ENCODE peak calls at places on chromosomes 4 and X, in nine cellular contexts. One of them, this sample, is unnamed.

GRCh38 chrX:98380106-98380505 is 1496.4 kb downstream of the RPA4 start:
- DNase-seq in HFFc6: no peak
- DNase-seq in RWPE2: no peak
- DNase-seq in endothelial cell: no peak
- DNase-seq in endodermal cell: peak
- DNase-seq in Panc1: no peak
- DNase-seq in AG04450: no peak
- DNase-seq in A549: no peak
- DNase-seq in IMR-90: no peak
- DNase-seq in this sample: no peak

GRCh38 chrX:53333853-53334252 is 52.5 kb upstream of the IQSEC2 start:
- DNase-seq in HFFc6: no peak
- DNase-seq in RWPE2: no peak
- DNase-seq in endothelial cell: no peak
- DNase-seq in endodermal cell: no peak
- DNase-seq in Panc1: no peak
- DNase-seq in AG04450: no peak
- DNase-seq in A549: no peak
- DNase-seq in IMR-90: no peak
- DNase-seq in this sample: no peak

GRCh38 chr4:153428816-153429592 is 37.2 kb upstream of the TMEM131L start:
- DNase-seq in HFFc6: no peak
- DNase-seq in RWPE2: no peak
- DNase-seq in endothelial cell: no peak
- DNase-seq in endodermal cell: no peak
- DNase-seq in Panc1: no peak
- DNase-seq in AG04450: no peak
- DNase-seq in A549: no peak
- DNase-seq in IMR-90: peak
- DNase-seq in this sample: no peak

GRCh38 chrX:119885554-119886428 is 9.9 kb upstream of the AKAP14 start:
- DNase-seq in HFFc6: peak
- DNase-seq in RWPE2: no peak
- DNase-seq in endothelial cell: no peak
- DNase-seq in endodermal cell: no peak
- DNase-seq in Panc1: peak
- DNase-seq in AG04450: no peak
- DNase-seq in A549: peak
- DNase-seq in IMR-90: peak
- DNase-seq in this sample: no peak

GRCh38 chrX:55839480-55839879 is 121.9 kb downstream of the RRAGB start:
- DNase-seq in HFFc6: no peak
- DNase-seq in RWPE2: no peak
- DNase-seq in endothelial cell: no peak
- DNase-seq in endodermal cell: peak
- DNase-seq in Panc1: no peak
- DNase-seq in AG04450: no peak
- DNase-seq in A549: peak
- DNase-seq in IMR-90: no peak
- DNase-seq in this sample: no peak

GRCh38 chr4:181301735-181302380 is 941.3 kb upstream of the TENM3 start:
- DNase-seq in HFFc6: no peak
- DNase-seq in RWPE2: peak
- DNase-seq in endothelial cell: peak
- DNase-seq in endodermal cell: peak
- DNase-seq in Panc1: peak
- DNase-seq in AG04450: peak
- DNase-seq in A549: peak
- DNase-seq in IMR-90: peak
- DNase-seq in this sample: peak

GRCh38 chrX:10012776-10013175 is 45.6 kb downstream of the CLDN34 start:
- DNase-seq in HFFc6: no peak
- DNase-seq in RWPE2: no peak
- DNase-seq in endothelial cell: no peak
- DNase-seq in endodermal cell: no peak
- DNase-seq in Panc1: no peak
- DNase-seq in AG04450: no peak
- DNase-seq in A549: no peak
- DNase-seq in IMR-90: no peak
- DNase-seq in this sample: no peak

GRCh38 chr4:164621886-164622521 is 131.9 kb upstream of the SMIM31 start:
- DNase-seq in HFFc6: no peak
- DNase-seq in RWPE2: no peak
- DNase-seq in endothelial cell: no peak
- DNase-seq in endodermal cell: no peak
- DNase-seq in Panc1: no peak
- DNase-seq in AG04450: no peak
- DNase-seq in A549: no peak
- DNase-seq in IMR-90: no peak
- DNase-seq in this sample: no peak

GRCh38 chr4:145155268-145155870 is 25.0 kb downstream of the OTUD4 start:
- DNase-seq in HFFc6: no peak
- DNase-seq in RWPE2: no peak
- DNase-seq in endothelial cell: no peak
- DNase-seq in endodermal cell: no peak
- DNase-seq in Panc1: no peak
- DNase-seq in AG04450: no peak
- DNase-seq in A549: no peak
- DNase-seq in IMR-90: no peak
- DNase-seq in this sample: no peak

GRCh38 chr4:145153181-145153903 is 27.0 kb downstream of the OTUD4 start:
- DNase-seq in HFFc6: peak
- DNase-seq in RWPE2: no peak
- DNase-seq in endothelial cell: no peak
- DNase-seq in endodermal cell: no peak
- DNase-seq in Panc1: no peak
- DNase-seq in AG04450: no peak
- DNase-seq in A549: no peak
- DNase-seq in IMR-90: peak
- DNase-seq in this sample: no peak

GRCh38 chr4:145154573-145154972 is 25.8 kb downstream of the OTUD4 start:
- DNase-seq in HFFc6: peak
- DNase-seq in RWPE2: no peak
- DNase-seq in endothelial cell: peak
- DNase-seq in endodermal cell: peak
- DNase-seq in Panc1: no peak
- DNase-seq in AG04450: no peak
- DNase-seq in A549: peak
- DNase-seq in IMR-90: peak
- DNase-seq in this sample: no peak

GRCh38 chr4:145148980-145149379 is 31.4 kb downstream of the OTUD4 start:
- DNase-seq in HFFc6: no peak
- DNase-seq in RWPE2: no peak
- DNase-seq in endothelial cell: no peak
- DNase-seq in endodermal cell: no peak
- DNase-seq in Panc1: no peak
- DNase-seq in AG04450: no peak
- DNase-seq in A549: no peak
- DNase-seq in IMR-90: no peak
- DNase-seq in this sample: no peak

GRCh38 chr4:145153904-145154298 is 26.5 kb downstream of the OTUD4 start:
- DNase-seq in HFFc6: no peak
- DNase-seq in RWPE2: no peak
- DNase-seq in endothelial cell: no peak
- DNase-seq in endodermal cell: no peak
- DNase-seq in Panc1: no peak
- DNase-seq in AG04450: no peak
- DNase-seq in A549: no peak
- DNase-seq in IMR-90: no peak
- DNase-seq in this sample: no peak
- TF ChIP-seq CTCF in HFFc6: no peak
- TF ChIP-seq CTCF in RWPE2: no peak
- TF ChIP-seq CTCF in endothelial cell: no peak
- TF ChIP-seq CTCF in endodermal cell: no peak
- TF ChIP-seq CTCF in Panc1: no peak
- TF ChIP-seq CTCF in AG04450: no peak
- TF ChIP-seq CTCF in A549: no peak
- TF ChIP-seq CTCF in IMR-90: no peak
- TF ChIP-seq CTCF in this sample: no peak

DNA sequence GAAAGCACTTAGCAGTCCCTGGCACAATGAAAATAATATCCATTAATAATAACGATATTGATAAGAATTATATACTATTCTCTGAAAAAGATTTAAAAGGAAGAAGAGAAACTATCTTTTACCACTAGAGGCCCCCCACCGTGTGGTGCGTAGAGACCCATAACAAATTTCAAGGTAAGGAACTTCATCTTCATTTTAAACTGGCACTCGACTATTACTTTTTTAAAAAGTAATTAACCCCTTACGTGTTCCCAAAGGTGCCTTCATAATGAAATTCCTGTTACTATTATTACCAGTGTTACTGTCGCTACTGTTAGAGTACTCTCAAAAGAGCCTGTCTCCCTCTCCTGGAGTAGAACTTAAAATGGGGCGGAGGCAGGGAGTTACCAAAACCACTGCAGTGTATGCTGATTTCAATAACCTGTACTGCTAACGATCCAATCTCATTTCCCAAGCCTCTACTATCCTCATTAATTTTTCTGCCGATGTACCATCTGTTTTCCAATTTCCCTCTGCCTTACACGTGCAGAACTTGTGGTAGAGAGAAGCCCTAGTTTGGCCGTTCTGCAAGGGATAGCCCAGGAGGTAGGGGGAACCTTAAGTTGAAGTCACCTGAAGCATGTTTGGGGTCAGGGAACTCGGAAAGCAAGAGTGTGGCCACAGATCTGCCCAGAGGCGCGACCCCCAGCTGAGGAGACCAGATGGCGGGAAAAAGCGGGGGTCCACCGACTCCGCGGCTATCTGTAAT is 813 bp upstream of the STK26 start:
- DNase-seq in HFFc6: no peak
- DNase-seq in RWPE2: no peak
- DNase-seq in endothelial cell: no peak
- DNase-seq in endodermal cell: no peak
- DNase-seq in Panc1: no peak
- DNase-seq in AG04450: no peak
- DNase-seq in A549: peak
- DNase-seq in IMR-90: no peak
- DNase-seq in this sample: no peak
- TF ChIP-seq CTCF in HFFc6: peak
- TF ChIP-seq CTCF in RWPE2: peak
- TF ChIP-seq CTCF in endothelial cell: no peak
- TF ChIP-seq CTCF in endodermal cell: peak
- TF ChIP-seq CTCF in Panc1: peak
- TF ChIP-seq CTCF in AG04450: peak
- TF ChIP-seq CTCF in A549: peak
- TF ChIP-seq CTCF in IMR-90: no peak
- TF ChIP-seq CTCF in this sample: no peak

DNA sequence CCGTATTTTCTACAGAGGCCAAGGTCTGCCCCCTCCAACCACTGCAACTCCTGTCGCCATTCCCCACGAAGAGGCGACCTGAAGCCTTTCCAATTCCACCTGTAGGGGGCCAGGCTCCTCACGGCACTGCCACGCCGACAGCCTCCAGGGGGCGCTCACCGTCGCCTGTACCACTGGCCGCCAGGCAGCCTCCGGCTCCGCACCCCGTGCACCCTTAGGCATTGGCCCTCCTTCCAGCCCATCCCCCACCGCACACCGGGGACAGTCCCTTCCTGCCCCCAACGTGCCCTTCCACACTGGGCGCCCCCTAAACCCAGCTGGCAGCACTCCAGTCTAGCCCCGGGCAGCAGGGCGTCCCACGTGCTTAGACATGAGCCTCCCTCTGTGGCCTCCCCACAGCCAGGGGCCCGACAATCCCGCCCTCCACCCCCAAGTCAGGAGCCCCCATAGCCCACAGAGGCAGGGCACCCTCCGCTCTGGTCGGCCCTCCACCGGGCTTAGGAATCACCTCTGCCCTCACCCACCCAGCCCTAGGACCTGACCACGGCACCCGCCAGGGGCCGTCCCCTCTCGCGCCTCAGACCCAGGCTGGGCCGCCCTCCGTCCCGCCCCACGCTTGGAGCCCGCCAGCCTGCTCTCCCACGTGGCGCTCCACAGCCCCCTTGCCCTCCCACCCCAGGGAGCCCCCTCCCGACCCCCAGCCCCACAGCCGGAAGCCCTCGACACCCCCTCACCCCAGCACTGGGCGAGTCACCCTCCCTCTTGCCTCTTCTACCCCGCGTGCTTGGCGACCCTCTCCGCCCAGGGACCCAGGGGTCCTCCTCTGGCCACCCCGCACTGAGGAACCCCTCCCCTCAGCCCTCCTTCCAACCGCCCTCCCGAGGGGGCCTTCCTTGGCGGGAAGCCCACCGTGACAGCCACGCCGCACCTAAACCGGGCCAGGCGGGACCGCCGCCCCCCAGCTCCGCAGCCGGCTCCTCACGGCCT is 711 bp downstream of the PNMA6E start:
- DNase-seq in HFFc6: no peak
- DNase-seq in RWPE2: no peak
- DNase-seq in endothelial cell: peak
- DNase-seq in endodermal cell: peak
- DNase-seq in Panc1: no peak
- DNase-seq in AG04450: no peak
- DNase-seq in A549: peak
- DNase-seq in IMR-90: no peak
- DNase-seq in this sample: peak
- TF ChIP-seq CTCF in HFFc6: peak
- TF ChIP-seq CTCF in RWPE2: peak
- TF ChIP-seq CTCF in endothelial cell: peak
- TF ChIP-seq CTCF in endodermal cell: peak
- TF ChIP-seq CTCF in Panc1: peak
- TF ChIP-seq CTCF in AG04450: peak
- TF ChIP-seq CTCF in A549: peak
- TF ChIP-seq CTCF in IMR-90: peak
- TF ChIP-seq CTCF in this sample: peak

GRCh38 chrX:43840265-43840664 is 42.0 kb downstream of the MAOB start:
- DNase-seq in HFFc6: no peak
- DNase-seq in RWPE2: no peak
- DNase-seq in endothelial cell: no peak
- DNase-seq in endodermal cell: no peak
- DNase-seq in Panc1: no peak
- DNase-seq in AG04450: no peak
- DNase-seq in A549: peak
- DNase-seq in IMR-90: no peak
- DNase-seq in this sample: no peak

GRCh38 chrX:43835557-43835956 is 46.7 kb downstream of the MAOB start:
- DNase-seq in HFFc6: no peak
- DNase-seq in RWPE2: no peak
- DNase-seq in endothelial cell: no peak
- DNase-seq in endodermal cell: no peak
- DNase-seq in Panc1: no peak
- DNase-seq in AG04450: no peak
- DNase-seq in A549: no peak
- DNase-seq in IMR-90: no peak
- DNase-seq in this sample: no peak

DNA sequence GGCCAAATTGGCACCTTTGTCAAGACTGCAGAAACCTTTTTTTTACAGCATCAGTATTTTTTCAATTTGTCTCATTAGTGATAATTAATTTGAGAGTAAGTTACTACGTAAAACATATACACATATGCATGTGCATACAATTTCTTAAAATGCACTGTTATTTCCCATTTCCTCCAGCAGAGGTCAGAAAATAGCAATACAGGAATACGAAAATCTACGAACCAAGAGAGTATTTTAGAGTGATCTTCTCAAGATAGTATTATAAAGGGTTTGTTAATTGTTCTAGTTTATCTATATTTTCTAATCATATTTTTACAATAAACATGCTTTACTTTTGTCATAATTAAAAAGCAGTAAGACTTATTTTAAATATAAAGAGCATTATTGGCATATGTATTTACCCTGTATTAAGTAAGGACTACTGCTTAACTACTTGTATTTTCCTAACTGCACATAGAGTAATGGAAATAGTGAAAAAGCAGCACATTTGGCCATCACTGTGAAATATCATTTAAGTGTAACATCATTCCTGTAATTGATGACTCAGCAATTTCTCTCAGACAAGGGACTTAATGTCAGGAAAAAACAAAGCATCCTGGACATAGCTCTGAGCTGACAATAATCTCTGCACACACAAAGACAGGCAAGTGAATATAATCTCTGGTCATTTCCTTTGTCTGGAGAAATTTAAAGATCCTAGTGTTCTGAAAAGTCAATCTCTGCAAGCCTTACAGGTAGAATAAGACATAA is 45.6 kb downstream of the MAOB start:
- DNase-seq in HFFc6: peak
- DNase-seq in RWPE2: no peak
- DNase-seq in endothelial cell: peak
- DNase-seq in endodermal cell: no peak
- DNase-seq in Panc1: peak
- DNase-seq in AG04450: peak
- DNase-seq in A549: peak
- DNase-seq in IMR-90: peak
- DNase-seq in this sample: no peak
- TF ChIP-seq CTCF in HFFc6: peak
- TF ChIP-seq CTCF in RWPE2: peak
- TF ChIP-seq CTCF in endothelial cell: peak
- TF ChIP-seq CTCF in endodermal cell: peak
- TF ChIP-seq CTCF in Panc1: peak
- TF ChIP-seq CTCF in AG04450: peak
- TF ChIP-seq CTCF in A549: peak
- TF ChIP-seq CTCF in IMR-90: peak
- TF ChIP-seq CTCF in this sample: peak

This sample was measured in D721Med.